ENCODE peak calls at places on chromosomes 1 and 21, in nine cellular contexts. F is fibroblast of pulmonary artery, K is endothelial cell of umbilical vein, D is BJ, C is lower lobe of right lung, Z is tibial nerve, N is tibial artery, S is endodermal cell, U is fibroblast of the aortic adventitia. A is an unnamed sample.

GRCh38 chr1:29971703-29972102 is 735.4 kb downstream of the PTPRU start:
- DNase-seq in F (no peak), K (no peak), D (no peak), C (no peak), Z (no peak), N (no peak), S (no peak), U (no peak), A (no peak)

GRCh38 chr1:17605582-17606344 is 66.3 kb downstream of the ARHGEF10L start:
- DNase-seq in F (peak; percentile 16), K (no peak), D (no peak), C (peak; percentile 65), Z (peak; percentile 42), N (peak; percentile 91), S (no peak), U (peak; percentile 36), A (no peak)

GRCh38 chr1:154567386-154568164 is at the start of gene CHRNB2:
- DNase-seq in F (peak; percentile 45), K (peak; percentile 35), D (no peak), C (peak; percentile 75), Z (peak; percentile 39), N (peak; percentile 72), S (peak; percentile 98), U (peak; percentile 27), A (no peak)

GRCh38 chr1:218294531-218294930 is 9.4 kb downstream of the RRP15 start:
- DNase-seq in F (no peak), K (no peak), D (peak; percentile 54), C (no peak), Z (no peak), N (no peak), S (no peak), U (peak; percentile 19), A (no peak)

GRCh38 chr1:78176448-78176847 is 130.7 kb downstream of the GIPC2 start:
- DNase-seq in F (peak; percentile 85), K (no peak), D (peak; percentile 53), C (no peak), Z (peak; percentile 16), N (no peak), S (no peak), U (peak; percentile 88), A (no peak)

GRCh38 chr21:34734696-34735095 is 65.9 kb downstream of the CLIC6 start:
- DNase-seq in F (no peak), K (no peak), D (no peak), C (no peak), Z (no peak), N (peak; percentile 63), S (no peak), U (no peak), A (no peak)

GRCh38 chr1:100400332-100400933 is 48.1 kb downstream of the CDC14A start:
- DNase-seq in F (peak; percentile 42), K (peak; percentile 72), D (no peak), C (peak; percentile 59), Z (no peak), N (no peak), S (peak; percentile 60), U (no peak), A (no peak)

GRCh38 chr1:201461193-201461657 is 7.8 kb downstream of the PHLDA3 start:
- DNase-seq in F (peak; percentile 96), K (peak; percentile 82), D (peak; percentile 93), C (no peak), Z (no peak), N (peak; percentile 87), S (no peak), U (peak; percentile 96), A (no peak)

GRCh38 chr21:44871576-44872265 is 1.8 kb downstream of the PTTG1IP start:
- DNase-seq in F (peak; percentile 86), K (peak; percentile 58), D (peak; percentile 44), C (no peak), Z (no peak), N (peak; percentile 81), S (no peak), U (peak; percentile 91), A (peak; percentile 62)

GRCh38 chr1:198892065-198892464 is 253.2 kb downstream of the PTPRC start:
- DNase-seq in F (peak; percentile 88), K (peak; percentile 87), D (no peak), C (no peak), Z (no peak), N (no peak), S (no peak), U (peak; percentile 54), A (no peak)

GRCh38 chr1:113375878-113376277 is 14.4 kb upstream of the MAGI3 start:
- DNase-seq in F (no peak), K (no peak), D (no peak), C (no peak), Z (no peak), N (no peak), S (no peak), U (peak; percentile 41), A (no peak)

GRCh38 chr21:44971672-44971995 is 31.8 kb downstream of the SLX9 start:
- DNase-seq in F (no peak), K (no peak), D (no peak), C (no peak), Z (no peak), N (no peak), S (no peak), U (no peak), A (no peak)

GRCh38 chr1:85597709-85598108 is 17.1 kb downstream of the CCN1 start:
- DNase-seq in F (no peak), K (no peak), D (no peak), C (no peak), Z (no peak), N (no peak), S (no peak), U (no peak), A (no peak)

GRCh38 chr1:78490861-78491310 is at the start of gene PTGFR:
- DNase-seq in F (peak; percentile 18), K (peak; percentile 21), D (no peak), C (peak; percentile 47), Z (peak; percentile 52), N (peak; percentile 75), S (peak; percentile 79), U (peak; percentile 45), A (no peak)

GRCh38 chr1:219433471-219434131 is 179.3 kb downstream of the ZC3H11B start:
- DNase-seq in F (no peak), K (no peak), D (no peak), C (no peak), Z (no peak), N (no peak), S (no peak), U (peak; percentile 35), A (no peak)

GRCh38 chr1:14095001-14095400 is 395.0 kb downstream of the PRDM2 start:
- DNase-seq in F (peak; percentile 1), K (no peak), D (no peak), C (no peak), Z (no peak), N (no peak), S (no peak), U (peak; percentile 26), A (no peak)

GRCh38 chr1:85888961-85889360 is 180.7 kb upstream of the ZNHIT6 start:
- DNase-seq in F (peak; percentile 22), K (no peak), D (no peak), C (no peak), Z (no peak), N (no peak), S (no peak), U (peak; percentile 14), A (no peak)

GRCh38 chr1:11483581-11484320 is 4.8 kb downstream of the DISP3 start:
- DNase-seq in F (no peak), K (no peak), D (no peak), C (no peak), Z (no peak), N (no peak), S (no peak), U (no peak), A (no peak)

GRCh38 chr1:213623103-213623581 is 364.6 kb upstream of the PROX1 start:
- DNase-seq in F (no peak), K (no peak), D (no peak), C (no peak), Z (no peak), N (no peak), S (no peak), U (no peak), A (no peak)

GRCh38 chr1:51941528-51941927 is 49.0 kb downstream of the RAB3B start:
- DNase-seq in F (no peak), K (no peak), D (no peak), C (no peak), Z (no peak), N (no peak), S (no peak), U (no peak), A (no peak)

GRCh38 chr1:22721122-22721873 is 10.7 kb downstream of the EPHB2 start:
- DNase-seq in F (no peak), K (no peak), D (no peak), C (no peak), Z (no peak), N (no peak), S (no peak), U (peak; percentile 62), A (no peak)

GRCh38 chr21:46006547-46007497 is 25.3 kb downstream of the COL6A1 start:
- DNase-seq in F (no peak), K (no peak), D (no peak), C (peak; percentile 37), Z (no peak), N (no peak), S (peak; percentile 44), U (no peak), A (peak; percentile 20)

GRCh38 chr1:225389850-225390249 is 38.0 kb downstream of the LBR start:
- DNase-seq in F (no peak), K (no peak), D (no peak), C (no peak), Z (no peak), N (no peak), S (no peak), U (no peak), A (no peak)

GRCh38 chr1:225388372-225388771 is 39.5 kb downstream of the LBR start:
- DNase-seq in F (peak; percentile 39), K (no peak), D (no peak), C (no peak), Z (no peak), N (no peak), S (no peak), U (peak; percentile 34), A (no peak)
- TF ChIP-seq CTCF in F (no peak), K (no peak), D (no peak), C (no peak), Z (no peak), N (no peak), S (no peak), U (no peak), A (no peak)

GRCh38 chr1:46342084-46342656 is 1.6 kb downstream of the NSUN4 start:
- DNase-seq in F (peak; percentile 46), K (no peak), D (no peak), C (no peak), Z (no peak), N (no peak), S (peak; percentile 67), U (peak; percentile 25), A (no peak)
- TF ChIP-seq CTCF in F (peak; percentile 41), K (no peak), D (peak; percentile 44), C (no peak), Z (no peak), N (no peak), S (peak; percentile 65), U (peak; percentile 44), A (no peak)

GRCh38 chr1:117674521-117675400 is 68.9 kb downstream of the TENT5C start:
- DNase-seq in F (peak; percentile 58), K (no peak), D (no peak), C (no peak), Z (no peak), N (no peak), S (peak; percentile 62), U (peak; percentile 72), A (no peak)
- TF ChIP-seq CTCF in F (peak; percentile 58), K (no peak), D (peak; percentile 28), C (peak; percentile 41), Z (no peak), N (no peak), S (peak; percentile 59), U (peak; percentile 53), A (no peak)

GRCh38 chr1:234069760-234070159 is 165.3 kb downstream of the SLC35F3 start:
- DNase-seq in F (no peak), K (no peak), D (no peak), C (no peak), Z (no peak), N (no peak), S (peak; percentile 57), U (no peak), A (no peak)
- TF ChIP-seq CTCF in F (no peak), K (no peak), D (no peak), C (no peak), Z (no peak), N (no peak), S (peak; percentile 58), U (no peak), A (no peak)

A was measured in omental fat pad.